ENCODE peak calls at places on chromosomes 12 and 14, in eight cellular contexts. U is Calu3; V is HL-60; D is epithelial cell of esophagus; A is activated CD4-positive, alpha-beta T cell treated with anti-CD3 and anti-CD28 coated beads, Interleukin-2, amount 50 U/mL, for 24 hours; W is effector memory CD8-positive, alpha-beta T cell; F is thyroid gland; Q is germinal center. L is an unnamed sample.

GRCh38 chr12:46386877-46387629 is 14.5 kb upstream of the SLC38A2 start:
- DNase-seq in U (no peak), V (peak), D (no peak), A (no peak), W (no peak), F (peak), Q (peak), L (no peak)

GRCh38 chr14:78227466-78228077 is 57.4 kb downstream of the NRXN3 start:
- DNase-seq in U (no peak), V (no peak), D (peak), A (no peak), W (no peak), F (no peak), Q (no peak), L (no peak)

GRCh38 chr12:29226621-29227020 is 77.5 kb downstream of the FAR2 start:
- DNase-seq in U (no peak), V (no peak), D (no peak), A (no peak), W (no peak), F (no peak), Q (no peak), L (no peak)

GRCh38 chr12:6868211-6869048 is 1.1 kb downstream of the TPI1 start:
- DNase-seq in U (no peak), V (no peak), D (peak), A (no peak), W (no peak), F (no peak), Q (no peak), L (no peak)

GRCh38 chr14:20477211-20477876 is 8.1 kb downstream of the PNP start:
- DNase-seq in U (no peak), V (peak), D (peak), A (no peak), W (peak), F (peak), Q (peak), L (no peak)

GRCh38 chr14:68522510-68523325 is 270.1 kb downstream of the ZFP36L1 start:
- DNase-seq in U (no peak), V (no peak), D (no peak), A (no peak), W (no peak), F (no peak), Q (no peak), L (no peak)

GRCh38 chr12:52555577-52555976 is 2.6 kb upstream of the KRT71 start:
- DNase-seq in U (no peak), V (no peak), D (no peak), A (no peak), W (no peak), F (no peak), Q (no peak), L (no peak)

GRCh38 chr12:14473707-14474287 is 93.9 kb downstream of the PLBD1 start:
- DNase-seq in U (no peak), V (no peak), D (peak), A (no peak), W (no peak), F (no peak), Q (no peak), L (peak)

GRCh38 chr12:69575346-69575745 is 9.9 kb upstream of the CCT2 start:
- DNase-seq in U (no peak), V (no peak), D (no peak), A (no peak), W (no peak), F (no peak), Q (no peak), L (no peak)

GRCh38 chr12:55933158-55933798 is 2.3 kb downstream of the DGKA start:
- DNase-seq in U (peak), V (peak), D (peak), A (no peak), W (no peak), F (no peak), Q (no peak), L (peak)

GRCh38 chr14:105228562-105228961 is 19.8 kb upstream of the BTBD6 start:
- DNase-seq in U (no peak), V (no peak), D (no peak), A (no peak), W (no peak), F (no peak), Q (no peak), L (no peak)

GRCh38 chr12:31231611-31232360 is 94.2 kb downstream of the SINHCAF start:
- DNase-seq in U (no peak), V (no peak), D (no peak), A (no peak), W (no peak), F (no peak), Q (no peak), L (no peak)

GRCh38 chr12:132137483-132138125 is 6.5 kb downstream of the DDX51 start:
- DNase-seq in U (no peak), V (no peak), D (no peak), A (no peak), W (no peak), F (no peak), Q (no peak), L (no peak)